ENCODE peak calls at places on chromosomes 7 and 10, in seven cellular contexts. R is AG10803, H is lung, L is colonic mucosa, K is adrenal gland, P is cardiac fibroblast, X is BJ. D is an unnamed sample.

GRCh38 chr10:118173326-118173725 is 126.6 kb upstream of the RAB11FIP2 start:
- DNase-seq in R (peak), H (no peak), L (no peak), K (no peak), P (no peak), X (no peak), D (peak)

GRCh38 chr10:1057106-1057657 is 997 bp downstream of the WDR37 start:
- DNase-seq in R (no peak), H (no peak), L (no peak), K (no peak), P (no peak), X (no peak), D (no peak)

GRCh38 chr7:105204953-105205352 is 183.8 kb downstream of the SRPK2 start:
- DNase-seq in R (no peak), H (no peak), L (no peak), K (no peak), P (no peak), X (no peak), D (no peak)

GRCh38 chr7:105594034-105594433 is 12.7 kb upstream of the EFCAB10 start:
- DNase-seq in R (no peak), H (no peak), L (no peak), K (no peak), P (no peak), X (no peak), D (no peak)

GRCh38 chr10:71648595-71649320 is 70.8 kb downstream of the C10orf105 start:
- DNase-seq in R (no peak), H (no peak), L (peak), K (no peak), P (no peak), X (no peak), D (no peak)

GRCh38 chr7:73995330-73995729 is 32.6 kb upstream of the ELN start:
- DNase-seq in R (peak), H (no peak), L (no peak), K (no peak), P (peak), X (peak), D (peak)

GRCh38 chr10:65931291-65932080 is 994.4 kb upstream of the LRRTM3 start:
- DNase-seq in R (no peak), H (no peak), L (no peak), K (no peak), P (no peak), X (no peak), D (no peak)

GRCh38 chr7:24812313-24812945 is 55.2 kb upstream of the GSDME start:
- DNase-seq in R (peak), H (peak), L (peak), K (peak), P (peak), X (no peak), D (peak)

GRCh38 chr7:22173884-22174573 is 182.9 kb downstream of the RAPGEF5 start:
- DNase-seq in R (no peak), H (no peak), L (no peak), K (no peak), P (no peak), X (no peak), D (no peak)

GRCh38 chr10:124935946-124936345 is 6.0 kb upstream of the ZRANB1 start:
- DNase-seq in R (peak), H (no peak), L (no peak), K (no peak), P (no peak), X (no peak), D (no peak)

GRCh38 chr7:137109966-137110930 is 233.3 kb downstream of the PTN start:
- DNase-seq in R (peak), H (no peak), L (no peak), K (no peak), P (peak), X (no peak), D (peak)

GRCh38 chr7:952548-953441 is 1.7 kb downstream of the ADAP1 start:
- DNase-seq in R (no peak), H (no peak), L (no peak), K (no peak), P (no peak), X (no peak), D (no peak)

GRCh38 chr7:29122750-29123149 is 23.6 kb downstream of the CPVL start:
- DNase-seq in R (no peak), H (no peak), L (no peak), K (no peak), P (no peak), X (no peak), D (no peak)

GRCh38 chr10:95530561-95530960 is 30.6 kb downstream of the SORBS1 start:
- DNase-seq in R (no peak), H (no peak), L (no peak), K (no peak), P (no peak), X (no peak), D (no peak)

GRCh38 chr7:142528608-142529408 is 220.5 kb upstream of the PRSS1 start:
- DNase-seq in R (no peak), H (peak), L (no peak), K (no peak), P (no peak), X (no peak), D (no peak)

GRCh38 chr10:86706977-86707376 is 38.7 kb downstream of the LDB3 start:
- DNase-seq in R (no peak), H (no peak), L (no peak), K (no peak), P (no peak), X (no peak), D (no peak)

GRCh38 chr7:66664590-66665293 is 36.1 kb downstream of the KCTD7 start:
- DNase-seq in R (no peak), H (no peak), L (no peak), K (no peak), P (peak), X (no peak), D (no peak)

GRCh38 chr10:75071756-75072155 is 39.7 kb upstream of the SAMD8 start:
- DNase-seq in R (no peak), H (no peak), L (no peak), K (no peak), P (no peak), X (no peak), D (no peak)

GRCh38 chr7:111919690-111920179 is 286.5 kb downstream of the DOCK4 start:
- DNase-seq in R (no peak), H (no peak), L (no peak), K (no peak), P (peak), X (no peak), D (peak)

GRCh38 chr10:126147866-126148578 is 240.3 kb downstream of the ADAM12 start:
- DNase-seq in R (peak), H (no peak), L (peak), K (no peak), P (peak), X (no peak), D (peak)
- H3K4me3 ChIP-seq in R (no peak), H (no peak), L (no peak), K (no peak), P (no peak), X (no peak), D (no peak)

GRCh38 chr10:89793649-89794254 is 92.4 kb downstream of the KIF20B start:
- DNase-seq in R (peak), H (no peak), L (peak), K (peak), P (peak), X (peak), D (peak)
- TF ChIP-seq CTCF in R (peak), H (peak), L (peak), K (peak), P (peak), X (peak), D (peak)

GRCh38 chr7:149741629-149742028 is 31.8 kb downstream of the ZNF467 start:
- DNase-seq in R (peak), H (no peak), L (no peak), K (no peak), P (no peak), X (no peak), D (no peak)
- H3K4me3 ChIP-seq in R (peak), H (no peak), L (peak), K (no peak), P (no peak), X (peak), D (no peak)

GRCh38 chr7:70693690-70694356 is 438.1 kb upstream of the GALNT17 start:
- DNase-seq in R (peak), H (peak), L (peak), K (peak), P (peak), X (no peak), D (peak)
- TF ChIP-seq CTCF in R (peak), H (no peak), L (peak), K (no peak), P (peak), X (peak), D (no peak)

DNA sequence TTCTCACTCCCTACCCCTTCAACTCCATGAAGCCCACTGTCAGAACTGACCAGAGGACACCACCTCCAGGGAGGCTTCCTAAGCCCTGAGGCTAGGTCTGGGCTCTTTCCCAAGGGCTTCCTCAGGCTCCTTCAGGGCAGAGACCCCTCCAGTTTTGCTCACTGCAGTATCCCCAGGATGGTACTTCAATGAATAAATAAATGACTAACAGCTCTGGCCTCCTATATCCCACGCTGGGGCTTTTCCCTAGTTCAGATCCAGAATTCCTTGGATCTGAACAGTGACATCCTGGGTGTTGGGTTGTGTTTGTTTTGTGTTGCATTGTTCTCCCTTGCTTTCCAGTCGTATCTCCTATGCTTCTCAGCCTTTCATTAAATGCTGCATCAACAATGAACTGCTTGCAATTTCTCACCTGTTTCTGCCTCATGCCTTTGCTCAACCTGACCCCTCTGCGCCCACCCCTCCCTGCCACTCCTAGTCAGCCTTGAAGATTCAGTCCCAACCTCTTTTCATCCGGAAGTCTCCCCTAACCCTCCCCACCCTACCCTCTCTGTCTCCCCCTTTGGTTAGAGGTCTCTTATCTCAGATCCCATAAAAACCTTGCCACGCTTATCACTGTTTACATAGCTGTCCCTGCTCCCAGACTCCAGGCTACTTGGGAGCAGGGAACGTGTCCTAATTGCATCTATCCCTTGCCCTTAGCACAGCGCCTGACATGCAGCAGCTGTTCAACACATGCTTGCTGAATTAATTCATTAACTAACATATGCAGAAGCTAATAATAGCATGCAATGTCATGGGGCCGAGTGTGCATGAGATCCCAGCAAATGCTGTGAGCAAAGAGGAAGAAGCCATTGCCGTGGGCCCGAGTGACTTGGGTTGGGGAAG is 41.7 kb downstream of the PPP1R3C start:
- DNase-seq in R (peak), H (no peak), L (peak), K (peak), P (peak), X (peak), D (peak)
- H3K4me3 ChIP-seq in R (no peak), H (no peak), L (no peak), K (no peak), P (no peak), X (no peak), D (no peak)

GRCh38 chr7:48101880-48102448 is 12.9 kb downstream of the UPP1 start:
- DNase-seq in R (no peak), H (no peak), L (no peak), K (no peak), P (no peak), X (no peak), D (no peak)
- TF ChIP-seq CTCF in R (peak), H (no peak), L (peak), K (no peak), P (peak), X (peak), D (peak)

DNA sequence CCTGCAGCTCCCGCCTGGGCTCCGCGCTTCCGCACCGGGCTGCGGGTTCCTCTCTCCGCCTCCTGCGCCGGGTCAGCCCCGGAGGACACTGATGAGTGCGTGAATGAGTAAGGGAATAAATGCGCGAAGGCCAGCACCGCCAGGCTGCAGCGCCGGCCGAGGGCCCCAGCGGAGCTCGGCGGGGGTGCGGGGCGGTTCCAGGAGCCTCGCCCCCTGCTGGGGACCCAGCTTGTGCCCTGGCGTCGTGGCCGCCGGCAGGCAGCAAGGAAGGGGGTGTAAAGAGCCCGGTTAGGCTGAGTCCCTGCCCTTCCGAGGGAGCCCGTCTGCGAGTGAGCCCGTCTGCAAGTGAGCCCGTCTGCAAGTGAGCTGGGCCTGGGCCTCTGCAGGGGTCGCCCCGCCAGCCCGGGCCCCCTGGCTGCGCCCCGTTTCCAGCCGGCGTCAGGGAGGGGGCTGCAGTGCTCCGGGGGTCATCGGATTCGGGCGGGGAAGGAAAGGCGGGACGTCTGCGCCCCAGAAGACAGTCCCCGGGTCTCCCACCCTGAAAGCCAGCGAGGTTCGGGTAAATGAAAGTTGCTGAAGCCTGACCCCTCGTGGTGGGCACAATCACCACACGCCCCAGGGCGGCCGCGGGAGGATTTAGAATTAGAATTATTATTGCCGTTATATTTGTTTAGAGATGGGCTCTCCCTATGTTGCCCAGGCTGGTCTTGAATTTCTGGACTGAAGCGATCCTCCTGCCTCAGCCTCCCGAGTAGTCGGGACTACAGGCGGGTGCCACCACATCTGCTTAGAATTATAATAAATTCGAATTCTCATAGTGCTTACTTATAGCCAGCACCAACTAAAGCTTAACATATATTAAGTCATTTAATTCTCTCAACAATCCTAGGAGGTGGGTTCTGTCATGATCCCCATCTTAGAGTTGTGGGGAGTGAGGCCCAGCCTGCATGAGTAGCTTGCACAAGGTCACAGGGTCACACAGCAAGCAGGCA is 8.6 kb upstream of the CRYGN start:
- DNase-seq in R (peak), H (peak), L (peak), K (peak), P (peak), X (no peak), D (peak)
- H3K4me3 ChIP-seq in R (peak), H (peak), L (peak), K (no peak), P (peak), X (peak), D (peak)